ENCODE peak calls at places on chromosome 16, in four cellular contexts. One of them, this sample, is unnamed.

GRCh38 chr16:56193951-56194726 is 2.9 kb downstream of the GNAO1 start:
- DNase-seq in progenitor cell of endocrine pancreas: peak; percentile 95
- DNase-seq in endothelial cell: peak; percentile 98
- DNase-seq in heart left ventricle: peak; percentile 92
- DNase-seq in this sample: peak; percentile 27

GRCh38 chr16:70520612-70521297 is 2.6 kb downstream of the COG4 start:
- DNase-seq in progenitor cell of endocrine pancreas: no peak
- DNase-seq in heart left ventricle: no peak
- DNase-seq in endothelial cell: no peak
- DNase-seq in this sample: peak; percentile 39

GRCh38 chr16:46673320-46674013 is 15.5 kb downstream of the VPS35 start:
- DNase-seq in progenitor cell of endocrine pancreas: peak; percentile 17
- DNase-seq in heart left ventricle: no peak
- DNase-seq in endothelial cell: peak; percentile 53
- DNase-seq in this sample: peak; percentile 66

GRCh38 chr16:65200857-65201256 is 79.0 kb upstream of the CDH11 start:
- DNase-seq in endothelial cell: no peak
- DNase-seq in progenitor cell of endocrine pancreas: no peak
- DNase-seq in heart left ventricle: no peak
- DNase-seq in this sample: no peak

GRCh38 chr16:12690024-12690423 is 113.7 kb downstream of the CPPED1 start:
- DNase-seq in endothelial cell: no peak
- DNase-seq in progenitor cell of endocrine pancreas: no peak
- DNase-seq in heart left ventricle: no peak
- DNase-seq in this sample: no peak

GRCh38 chr16:19699472-19699871 is 18.6 kb downstream of the KNOP1 start:
- DNase-seq in heart left ventricle: no peak
- DNase-seq in progenitor cell of endocrine pancreas: no peak
- DNase-seq in endothelial cell: no peak
- DNase-seq in this sample: no peak

GRCh38 chr16:48535831-48536599 is 74.0 kb downstream of the N4BP1 start:
- DNase-seq in progenitor cell of endocrine pancreas: no peak
- DNase-seq in endothelial cell: no peak
- DNase-seq in heart left ventricle: peak; percentile 89
- DNase-seq in this sample: peak; percentile 79

GRCh38 chr16:23863511-23864422 is 28.0 kb downstream of the PRKCB start:
- DNase-seq in progenitor cell of endocrine pancreas: no peak
- DNase-seq in heart left ventricle: no peak
- DNase-seq in endothelial cell: no peak
- DNase-seq in this sample: peak; percentile 56

GRCh38 chr16:17225551-17225950 is 245.2 kb downstream of the XYLT1 start:
- DNase-seq in heart left ventricle: no peak
- DNase-seq in endothelial cell: no peak
- DNase-seq in progenitor cell of endocrine pancreas: no peak
- DNase-seq in this sample: no peak

GRCh38 chr16:67444259-67445125 is 13.6 kb downstream of the HSD11B2 start:
- DNase-seq in progenitor cell of endocrine pancreas: no peak
- DNase-seq in heart left ventricle: no peak
- DNase-seq in endothelial cell: no peak
- DNase-seq in this sample: no peak

GRCh38 chr16:67445913-67446907 is 15.3 kb downstream of the HSD11B2 start:
- DNase-seq in heart left ventricle: peak; percentile 80
- DNase-seq in endothelial cell: no peak
- DNase-seq in progenitor cell of endocrine pancreas: no peak
- DNase-seq in this sample: no peak

GRCh38 chr16:67445126-67445426 is 14.2 kb downstream of the HSD11B2 start:
- DNase-seq in progenitor cell of endocrine pancreas: no peak
- DNase-seq in heart left ventricle: no peak
- DNase-seq in endothelial cell: no peak
- DNase-seq in this sample: no peak

GRCh38 chr16:67446968-67447507 is 16.1 kb downstream of the HSD11B2 start:
- DNase-seq in progenitor cell of endocrine pancreas: no peak
- DNase-seq in endothelial cell: no peak
- DNase-seq in heart left ventricle: no peak
- DNase-seq in this sample: no peak

DNA sequence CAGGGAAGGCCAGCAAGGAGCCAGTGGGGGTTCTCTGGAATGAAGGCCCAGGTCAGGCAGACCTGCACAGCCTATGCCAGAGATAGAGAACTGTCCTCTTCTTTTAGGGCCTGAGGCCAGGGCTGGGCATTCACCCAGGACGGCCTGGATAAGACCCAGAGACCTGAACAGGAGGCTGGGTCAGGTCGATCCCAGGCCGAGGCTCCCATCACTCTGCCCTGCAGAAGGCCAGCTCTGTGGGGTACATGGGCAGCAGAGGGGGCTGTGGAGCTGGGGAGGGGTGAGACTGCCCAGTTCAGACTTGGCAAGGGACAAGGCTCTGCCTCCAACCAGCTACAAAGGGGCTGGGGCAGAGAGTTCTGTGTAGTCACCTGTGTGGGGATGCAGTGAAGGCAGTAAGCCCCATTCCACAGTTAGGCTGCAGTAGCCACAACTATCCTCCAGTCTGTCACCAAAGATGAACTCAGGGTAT is 14.6 kb downstream of the HSD11B2 start:
- DNase-seq in heart left ventricle: no peak
- DNase-seq in endothelial cell: no peak
- DNase-seq in progenitor cell of endocrine pancreas: no peak
- DNase-seq in this sample: no peak
- TF ChIP-seq CTCF in heart left ventricle: no peak
- TF ChIP-seq CTCF in endothelial cell: no peak
- TF ChIP-seq CTCF in progenitor cell of endocrine pancreas: no peak
- TF ChIP-seq CTCF in this sample: peak; percentile 8

GRCh38 chr16:78192734-78193133 is 93.3 kb downstream of the WWOX start:
- DNase-seq in progenitor cell of endocrine pancreas: no peak
- DNase-seq in endothelial cell: no peak
- DNase-seq in heart left ventricle: no peak
- DNase-seq in this sample: no peak
- TF ChIP-seq CTCF in progenitor cell of endocrine pancreas: no peak
- TF ChIP-seq CTCF in endothelial cell: no peak
- TF ChIP-seq CTCF in heart left ventricle: no peak
- TF ChIP-seq CTCF in this sample: no peak

GRCh38 chr16:73217654-73218053 is 169.7 kb upstream of the ZFHX3 start:
- DNase-seq in heart left ventricle: no peak
- DNase-seq in endothelial cell: no peak
- DNase-seq in progenitor cell of endocrine pancreas: no peak
- DNase-seq in this sample: no peak
- TF ChIP-seq CTCF in heart left ventricle: no peak
- TF ChIP-seq CTCF in endothelial cell: peak; percentile 68
- TF ChIP-seq CTCF in progenitor cell of endocrine pancreas: peak; percentile 51
- TF ChIP-seq CTCF in this sample: no peak

GRCh38 chr16:50366126-50366525 is 2.7 kb downstream of the BRD7 start:
- DNase-seq in endothelial cell: no peak
- DNase-seq in progenitor cell of endocrine pancreas: no peak
- DNase-seq in heart left ventricle: no peak
- DNase-seq in this sample: no peak

GRCh38 chr16:50367777-50368409 is 895 bp downstream of the BRD7 start:
- DNase-seq in endothelial cell: no peak
- DNase-seq in progenitor cell of endocrine pancreas: no peak
- DNase-seq in heart left ventricle: no peak
- DNase-seq in this sample: no peak

GRCh38 chr16:50369133-50369804 is 481 bp upstream of the BRD7 start:
- DNase-seq in endothelial cell: no peak
- DNase-seq in progenitor cell of endocrine pancreas: no peak
- DNase-seq in heart left ventricle: no peak
- DNase-seq in this sample: no peak

GRCh38 chr16:50371036-50371716 is 2.4 kb upstream of the BRD7 start:
- DNase-seq in endothelial cell: no peak
- DNase-seq in heart left ventricle: no peak
- DNase-seq in progenitor cell of endocrine pancreas: no peak
- DNase-seq in this sample: no peak

GRCh38 chr16:50368410-50369132 is at the start of gene BRD7:
- DNase-seq in endothelial cell: peak; percentile 84
- DNase-seq in progenitor cell of endocrine pancreas: peak; percentile 67
- DNase-seq in heart left ventricle: peak; percentile 85
- DNase-seq in this sample: peak; percentile 93
- TF ChIP-seq CTCF in endothelial cell: peak; percentile 43
- TF ChIP-seq CTCF in progenitor cell of endocrine pancreas: peak; percentile 60
- TF ChIP-seq CTCF in heart left ventricle: peak; percentile 38
- TF ChIP-seq CTCF in this sample: peak; percentile 69

DNA sequence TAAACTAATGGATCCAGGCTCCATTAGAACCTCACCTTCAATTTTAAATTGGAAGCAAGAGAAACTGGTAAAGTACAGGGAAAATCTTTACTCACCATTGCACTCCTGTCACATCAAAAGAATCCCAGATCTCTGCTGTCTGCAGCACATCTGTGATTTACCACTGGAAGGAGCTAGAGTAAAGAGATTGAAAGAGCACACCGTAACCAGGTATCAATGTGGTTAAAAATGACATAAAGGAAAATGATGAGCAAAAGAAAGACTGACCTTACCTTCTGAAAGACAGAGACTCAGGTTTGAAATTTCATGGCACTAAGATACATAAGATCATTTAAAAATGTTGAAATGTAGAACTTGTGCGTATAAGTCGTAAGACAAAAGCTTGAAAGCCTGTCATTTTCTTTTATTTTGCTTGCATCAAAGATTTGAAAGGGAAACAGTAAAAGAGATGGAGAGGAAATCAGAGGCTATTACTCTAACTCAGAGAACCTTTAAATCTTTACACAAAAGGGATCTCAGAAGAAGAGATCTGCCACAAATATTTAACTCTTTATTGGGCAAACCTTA is 678.2 kb upstream of the GOT2 start:
- DNase-seq in endothelial cell: no peak
- DNase-seq in progenitor cell of endocrine pancreas: no peak
- DNase-seq in heart left ventricle: no peak
- DNase-seq in this sample: no peak
- TF ChIP-seq CTCF in endothelial cell: no peak
- TF ChIP-seq CTCF in progenitor cell of endocrine pancreas: peak; percentile 62
- TF ChIP-seq CTCF in heart left ventricle: no peak
- TF ChIP-seq CTCF in this sample: no peak

GRCh38 chr16:86877108-86877507 is 298.8 kb downstream of the FOXL1 start:
- DNase-seq in endothelial cell: no peak
- DNase-seq in progenitor cell of endocrine pancreas: no peak
- DNase-seq in heart left ventricle: no peak
- DNase-seq in this sample: no peak

GRCh38 chr16:86872126-86872525 is 293.8 kb downstream of the FOXL1 start:
- DNase-seq in endothelial cell: no peak
- DNase-seq in progenitor cell of endocrine pancreas: no peak
- DNase-seq in heart left ventricle: no peak
- DNase-seq in this sample: no peak

GRCh38 chr16:86876499-86876898 is 298.1 kb downstream of the FOXL1 start:
- DNase-seq in endothelial cell: no peak
- DNase-seq in heart left ventricle: no peak
- DNase-seq in progenitor cell of endocrine pancreas: no peak
- DNase-seq in this sample: no peak

GRCh38 chr16:86872833-86873232 is 294.5 kb downstream of the FOXL1 start:
- DNase-seq in progenitor cell of endocrine pancreas: no peak
- DNase-seq in endothelial cell: no peak
- DNase-seq in heart left ventricle: no peak
- DNase-seq in this sample: no peak

DNA sequence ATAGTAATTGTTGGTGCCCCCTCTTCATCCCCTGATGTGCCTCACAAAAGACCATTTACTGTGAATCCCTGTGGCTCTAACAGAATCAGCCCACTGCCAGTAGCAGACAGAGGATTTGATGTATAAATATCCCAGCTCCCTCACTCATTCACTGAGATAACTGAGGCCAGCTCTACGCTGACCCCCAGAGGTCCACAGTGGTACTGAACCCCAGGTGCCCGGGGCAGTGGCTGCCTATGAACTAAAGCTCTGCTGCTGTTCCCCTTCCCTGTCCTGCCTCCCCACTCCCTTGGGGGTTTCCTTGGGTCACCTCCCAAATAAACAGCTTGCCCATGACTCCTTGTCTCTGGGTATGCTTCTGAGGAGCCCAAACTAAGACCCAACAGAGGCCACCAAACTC is 295.8 kb downstream of the FOXL1 start:
- DNase-seq in endothelial cell: peak; percentile 73
- DNase-seq in heart left ventricle: no peak
- DNase-seq in progenitor cell of endocrine pancreas: no peak
- DNase-seq in this sample: peak; percentile 61
- TF ChIP-seq CTCF in endothelial cell: peak; percentile 68
- TF ChIP-seq CTCF in heart left ventricle: peak; percentile 36
- TF ChIP-seq CTCF in progenitor cell of endocrine pancreas: peak; percentile 47
- TF ChIP-seq CTCF in this sample: peak; percentile 40

GRCh38 chr16:72819345-72819744 is 228.6 kb downstream of the ZFHX3 start:
- DNase-seq in heart left ventricle: no peak
- DNase-seq in endothelial cell: no peak
- DNase-seq in progenitor cell of endocrine pancreas: no peak
- DNase-seq in this sample: no peak

GRCh38 chr16:72815348-72816318 is 232.3 kb downstream of the ZFHX3 start:
- DNase-seq in heart left ventricle: no peak
- DNase-seq in endothelial cell: no peak
- DNase-seq in progenitor cell of endocrine pancreas: no peak
- DNase-seq in this sample: peak; percentile 30

GRCh38 chr16:72821551-72821950 is 226.4 kb downstream of the ZFHX3 start:
- DNase-seq in heart left ventricle: no peak
- DNase-seq in progenitor cell of endocrine pancreas: no peak
- DNase-seq in endothelial cell: no peak
- DNase-seq in this sample: no peak

GRCh38 chr16:72814226-72814625 is 233.7 kb downstream of the ZFHX3 start:
- DNase-seq in heart left ventricle: no peak
- DNase-seq in endothelial cell: no peak
- DNase-seq in progenitor cell of endocrine pancreas: no peak
- DNase-seq in this sample: no peak

DNA sequence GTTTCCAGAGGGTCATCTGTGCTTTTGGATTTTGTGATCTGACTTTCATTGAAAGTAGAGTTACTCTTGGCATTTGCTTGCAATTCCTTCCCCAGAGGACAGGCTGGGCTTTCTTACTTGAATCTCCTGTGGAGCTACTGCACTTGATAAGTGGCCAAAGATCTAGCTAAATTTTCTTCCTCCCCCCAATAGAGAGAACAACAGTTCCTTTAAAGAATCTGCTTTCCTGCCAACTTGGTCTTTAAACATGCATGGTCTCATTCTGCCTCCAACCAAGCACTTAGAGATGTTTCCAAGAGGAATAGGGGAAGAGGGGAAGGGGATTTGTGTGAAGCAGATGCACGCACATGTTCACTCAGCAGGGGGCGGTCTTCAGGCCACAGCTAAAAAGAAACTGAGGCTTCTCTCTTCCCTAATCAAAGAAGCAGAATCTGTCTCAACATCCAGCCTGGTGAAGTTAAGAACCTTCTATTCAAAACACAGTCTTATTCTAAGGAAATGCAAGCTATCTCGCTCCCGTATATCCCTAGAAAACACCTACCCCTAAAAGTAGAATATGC is 229.6 kb downstream of the ZFHX3 start:
- DNase-seq in endothelial cell: peak; percentile 23
- DNase-seq in progenitor cell of endocrine pancreas: no peak
- DNase-seq in heart left ventricle: no peak
- DNase-seq in this sample: no peak
- TF ChIP-seq CTCF in endothelial cell: peak; percentile 66
- TF ChIP-seq CTCF in progenitor cell of endocrine pancreas: peak; percentile 42
- TF ChIP-seq CTCF in heart left ventricle: no peak
- TF ChIP-seq CTCF in this sample: no peak

GRCh38 chr16:15777533-15778203 is 79.2 kb downstream of the MYH11 start:
- DNase-seq in heart left ventricle: no peak
- DNase-seq in endothelial cell: peak; percentile 47
- DNase-seq in progenitor cell of endocrine pancreas: peak; percentile 10
- DNase-seq in this sample: peak; percentile 29
- TF ChIP-seq CTCF in heart left ventricle: peak; percentile 15
- TF ChIP-seq CTCF in endothelial cell: no peak
- TF ChIP-seq CTCF in progenitor cell of endocrine pancreas: peak; percentile 48
- TF ChIP-seq CTCF in this sample: peak; percentile 43